ENCODE peak calls at places on chromosomes 13 and 19, in five cellular contexts. F, K, H, Z and E are unnamed samples.

GRCh38 chr13:31896427-31896826 is 135.1 kb upstream of the FRY start:
- DNase-seq in H (no peak), Z (no peak), K (peak; percentile 77), F (peak; percentile 90), E (no peak)

GRCh38 chr19:53612762-53613526 is 18.9 kb upstream of the DPRX start:
- DNase-seq in K (no peak), H (no peak), F (no peak), Z (no peak), E (peak; percentile 77)

GRCh38 chr19:2167896-2168618 is 4.3 kb downstream of the DOT1L start:
- DNase-seq in F (no peak), K (no peak), H (no peak), Z (peak; percentile 57), E (no peak)

GRCh38 chr13:20824762-20825161 is 51.0 kb upstream of the EEF1AKMT1 start:
- DNase-seq in Z (no peak), F (peak; percentile 15), H (no peak), K (peak; percentile 27), E (no peak)

GRCh38 chr19:37654118-37654517 is 1.1 kb downstream of the ZFP30 start:
- DNase-seq in H (no peak), F (no peak), K (peak; percentile 15), Z (no peak), E (no peak)

GRCh38 chr19:55210120-55210493 is 806 bp upstream of the PTPRH start:
- DNase-seq in Z (no peak), H (no peak), F (peak; percentile 89), K (peak; percentile 81), E (no peak)

GRCh38 chr13:77388944-77389616 is 62.2 kb upstream of the MYCBP2 start:
- DNase-seq in K (no peak), Z (no peak), F (no peak), H (no peak), E (no peak)

GRCh38 chr19:29687244-29687896 is 22.1 kb downstream of the PLEKHF1 start:
- DNase-seq in F (peak; percentile 97), K (peak; percentile 85), H (no peak), Z (no peak), E (no peak)

GRCh38 chr13:99619207-99619606 is 117.9 kb downstream of the TM9SF2 start:
- DNase-seq in F (no peak), H (no peak), K (no peak), Z (no peak), E (no peak)

GRCh38 chr13:21684576-21684975 is 13.7 kb downstream of the FGF9 start:
- DNase-seq in Z (no peak), K (no peak), H (no peak), F (no peak), E (no peak)

GRCh38 chr19:34345934-34346333 is 19.1 kb upstream of the GPI start:
- DNase-seq in F (peak; percentile 50), K (peak; percentile 84), H (peak; percentile 47), Z (peak; percentile 85), E (peak; percentile 93)

GRCh38 chr13:28501547-28501946 is 6.6 kb upstream of the FLT1 start:
- DNase-seq in Z (no peak), H (no peak), F (no peak), K (no peak), E (no peak)

GRCh38 chr13:113976711-113977684 is 3.1 kb upstream of the C13orf46 start:
- DNase-seq in Z (no peak), K (peak; percentile 94), H (no peak), F (peak; percentile 49), E (no peak)

GRCh38 chr19:1856698-1857603 is 6.4 kb downstream of the KLF16 start:
- DNase-seq in H (peak; percentile 39), F (peak; percentile 47), Z (peak; percentile 96), K (peak; percentile 89), E (no peak)

GRCh38 chr19:54461201-54462071 is 2.1 kb downstream of the LENG9 start:
- DNase-seq in F (no peak), H (no peak), Z (no peak), K (no peak), E (no peak)

GRCh38 chr19:54654447-54655321 is 8.1 kb upstream of the LILRB4 start:
- DNase-seq in Z (no peak), K (no peak), H (no peak), F (no peak), E (no peak)

GRCh38 chr13:67147257-67148218 is 82.6 kb downstream of the PCDH9 start:
- DNase-seq in Z (no peak), K (peak; percentile 28), H (no peak), F (peak; percentile 12), E (no peak)

GRCh38 chr19:17873661-17874422 is 2.1 kb downstream of the SLC5A5 start:
- DNase-seq in F (no peak), Z (peak; percentile 72), H (peak; percentile 69), K (no peak), E (peak; percentile 91)

GRCh38 chr13:73275163-73275562 is 216.4 kb downstream of the KLF5 start:
- DNase-seq in F (no peak), Z (no peak), H (no peak), K (no peak), E (no peak)

GRCh38 chr19:49331616-49332055 is 3.6 kb upstream of the CD37 start:
- DNase-seq in K (peak; percentile 56), Z (peak; percentile 44), H (peak; percentile 68), F (no peak), E (no peak)

GRCh38 chr13:29858231-29858630 is 7.8 kb upstream of the UBL3 start:
- DNase-seq in K (no peak), H (no peak), Z (no peak), F (no peak), E (no peak)

GRCh38 chr19:17073869-17074627 is 1.2 kb downstream of the HAUS8 start:
- DNase-seq in Z (peak; percentile 40), K (peak; percentile 34), H (no peak), F (no peak), E (no peak)

GRCh38 chr19:15246198-15246481 is 13.9 kb upstream of the EPHX3 start:
- DNase-seq in H (no peak), Z (no peak), K (peak; percentile 55), F (no peak), E (no peak)

GRCh38 chr13:93246069-93246468 is 19.5 kb downstream of the GPC6 start:
- DNase-seq in F (no peak), K (no peak), H (no peak), Z (no peak), E (no peak)

GRCh38 chr13:114108141-114108761 is 24.2 kb downstream of the RASA3 start:
- DNase-seq in F (no peak), H (no peak), Z (peak; percentile 1), K (no peak), E (no peak)

GRCh38 chr13:113545455-113545930 is 39.1 kb upstream of the TFDP1 start:
- DNase-seq in Z (no peak), H (no peak), K (peak; percentile 42), F (peak; percentile 24), E (no peak)

GRCh38 chr13:28297341-28297740 is 159.0 kb downstream of the PAN3 start:
- DNase-seq in Z (no peak), H (no peak), F (peak; percentile 25), K (no peak), E (no peak)

GRCh38 chr19:13119654-13120053 is 1.6 kb downstream of the NACC1 start:
- DNase-seq in Z (no peak), K (no peak), F (no peak), H (no peak), E (peak; percentile 36)

GRCh38 chr13:98327326-98328314 is 150.6 kb upstream of the RNF113B start:
- DNase-seq in K (peak; percentile 35), H (no peak), F (peak; percentile 22), Z (no peak), E (peak; percentile 43)

GRCh38 chr13:87676254-87677042 is 5.3 kb downstream of the SLITRK5 start:
- DNase-seq in F (no peak), H (no peak), K (no peak), Z (no peak), E (peak; percentile 56)

GRCh38 chr19:13770013-13770635 is 4.1 kb upstream of the C19orf53 start:
- DNase-seq in K (no peak), Z (no peak), F (no peak), H (no peak), E (no peak)

GRCh38 chr19:43779820-43780219 is 953 bp downstream of the KCNN4 start:
- DNase-seq in K (no peak), F (no peak), H (no peak), Z (peak; percentile 66), E (no peak)

GRCh38 chr13:111153977-111154332 is 38.8 kb downstream of the ARHGEF7 start:
- DNase-seq in Z (peak; percentile 55), F (no peak), K (peak; percentile 56), H (no peak), E (no peak)